ENCODE peak calls at places on chromosome X, in ten cellular contexts. L is HCT116, B is IMR-90, V is fibroblast of lung, R is neural progenitor cell, Q is SK-N-SH, J is H9, D is hepatocyte, H is A549, F is OCI-LY7. G is an unnamed sample.

GRCh38 chrX:24266996-24267395 is 46.9 kb downstream of the SUPT20HL2 start:
- DNase-seq in L (no peak), B (peak; percentile 44), V (no peak), R (no peak), Q (no peak), J (no peak), D (no peak), H (no peak), F (no peak), G (no peak)

GRCh38 chrX:66731398-66731797 is 92.5 kb upstream of the EDA2R start:
- DNase-seq in L (no peak), B (peak; percentile 33), V (peak; percentile 14), R (peak; percentile 63), Q (peak; percentile 16), J (no peak), D (peak; percentile 14), H (peak; percentile 1), F (peak; percentile 45), G (peak; percentile 70)

GRCh38 chrX:20066968-20067708 is 49.6 kb downstream of the MAP7D2 start:
- DNase-seq in L (peak; percentile 38), B (peak; percentile 70), V (peak; percentile 59), R (peak; percentile 26), Q (peak; percentile 57), J (no peak), D (peak; percentile 55), H (peak; percentile 45), F (peak; percentile 67), G (peak; percentile 63)

GRCh38 chrX:39821011-39821708 is 276.6 kb downstream of the BCOR start:
- DNase-seq in L (no peak), B (peak; percentile 17), V (peak; percentile 29), R (peak; percentile 86), Q (peak; percentile 86), J (peak; percentile 77), D (peak; percentile 73), H (peak; percentile 33), F (no peak), G (no peak)

GRCh38 chrX:97126020-97126419 is 242.3 kb downstream of the RPA4 start:
- DNase-seq in L (no peak), B (peak; percentile 73), V (peak; percentile 43), R (no peak), Q (no peak), J (no peak), D (no peak), H (no peak), F (no peak), G (no peak)

GRCh38 chrX:110304371-110304770 is 13.5 kb downstream of the AMMECR1 start:
- DNase-seq in L (no peak), B (no peak), V (no peak), R (no peak), Q (no peak), J (no peak), D (no peak), H (no peak), F (no peak), G (no peak)

GRCh38 chrX:102085706-102086105 is 39.8 kb upstream of the TCEAL2 start:
- DNase-seq in L (no peak), B (no peak), V (no peak), R (no peak), Q (no peak), J (no peak), D (no peak), H (no peak), F (no peak), G (no peak)

GRCh38 chrX:38347136-38347535 is 5.3 kb upstream of the OTC start:
- DNase-seq in L (no peak), B (peak; percentile 52), V (peak; percentile 36), R (no peak), Q (no peak), J (no peak), D (peak; percentile 9), H (no peak), F (no peak), G (no peak)

DNA sequence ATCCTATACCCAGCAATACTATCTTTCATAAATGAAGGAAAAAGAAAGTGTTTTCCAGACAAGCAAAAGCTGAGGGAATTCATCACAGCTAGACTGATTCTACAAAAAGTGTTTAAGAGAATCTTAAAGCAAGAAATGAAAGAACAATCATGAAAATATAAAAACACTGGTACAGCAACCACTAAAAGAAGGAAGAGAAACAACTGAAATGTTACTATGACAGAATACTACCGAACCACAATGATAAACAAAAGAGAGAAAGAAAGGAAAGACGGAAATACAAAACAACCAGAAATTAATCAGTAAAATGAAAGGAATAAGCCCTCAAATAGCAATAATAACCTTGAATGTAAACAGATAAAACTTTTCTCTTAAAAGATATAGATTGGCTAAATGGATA is 110.8 kb upstream of the AFF2 start:
- DNase-seq in L (no peak), B (no peak), V (no peak), R (no peak), Q (no peak), J (no peak), D (no peak), H (no peak), F (no peak), G (no peak)
- H3K4me2 ChIP-seq in L (no peak overlapping the region), B (no peak overlapping the region), V (no peak overlapping the region), R (no peak overlapping the region), Q (no peak overlapping the region), J (no peak overlapping the region), D (no peak overlapping the region), H (no peak overlapping the region), F (peak overlapping the region; percentile 26), G (no peak overlapping the region)

DNA sequence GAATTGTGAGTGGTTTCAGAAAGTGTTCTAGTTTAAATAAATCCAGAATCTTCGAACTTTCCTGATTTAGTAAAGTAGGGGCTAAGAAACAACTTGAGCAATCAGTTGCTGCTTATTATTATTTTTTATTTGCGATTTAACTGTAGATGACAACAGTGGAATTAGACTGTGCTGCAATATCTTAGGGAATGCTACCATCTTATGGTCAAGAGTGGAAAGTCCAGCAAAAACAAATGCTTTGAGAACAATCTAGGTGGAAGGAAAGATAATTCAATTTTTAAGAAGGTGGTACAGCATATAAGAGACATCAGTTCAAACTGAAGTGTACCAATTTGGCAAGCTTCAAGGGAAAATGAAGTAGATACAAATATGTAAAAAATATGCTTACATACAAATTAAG is 73.3 kb downstream of the CYLC1 start:
- DNase-seq in L (no peak), B (no peak), V (no peak), R (no peak), Q (no peak), J (no peak), D (no peak), H (no peak), F (no peak), G (no peak)
- TF ChIP-seq CTCF in L (no peak), B (no peak), V (no peak), R (peak; percentile 42), Q (peak; percentile 39), J (peak; percentile 44), D (peak; percentile 30), H (no peak), F (no peak), G (peak; percentile 20)

GRCh38 chrX:71618787-71619186 is 476 bp upstream of the CXCR3 start:
- DNase-seq in L (no peak), B (no peak), V (no peak), R (no peak), Q (no peak), J (no peak), D (no peak), H (no peak), F (no peak), G (no peak)
- H3K4me2 ChIP-seq in L (no peak overlapping the region), B (no peak overlapping the region), V (no peak overlapping the region), R (no peak overlapping the region), Q (no peak overlapping the region), J (no peak overlapping the region), D (no peak overlapping the region), H (no peak overlapping the region), F (peak overlapping the region; percentile 58), G (peak overlapping the region; percentile 59)

DNA sequence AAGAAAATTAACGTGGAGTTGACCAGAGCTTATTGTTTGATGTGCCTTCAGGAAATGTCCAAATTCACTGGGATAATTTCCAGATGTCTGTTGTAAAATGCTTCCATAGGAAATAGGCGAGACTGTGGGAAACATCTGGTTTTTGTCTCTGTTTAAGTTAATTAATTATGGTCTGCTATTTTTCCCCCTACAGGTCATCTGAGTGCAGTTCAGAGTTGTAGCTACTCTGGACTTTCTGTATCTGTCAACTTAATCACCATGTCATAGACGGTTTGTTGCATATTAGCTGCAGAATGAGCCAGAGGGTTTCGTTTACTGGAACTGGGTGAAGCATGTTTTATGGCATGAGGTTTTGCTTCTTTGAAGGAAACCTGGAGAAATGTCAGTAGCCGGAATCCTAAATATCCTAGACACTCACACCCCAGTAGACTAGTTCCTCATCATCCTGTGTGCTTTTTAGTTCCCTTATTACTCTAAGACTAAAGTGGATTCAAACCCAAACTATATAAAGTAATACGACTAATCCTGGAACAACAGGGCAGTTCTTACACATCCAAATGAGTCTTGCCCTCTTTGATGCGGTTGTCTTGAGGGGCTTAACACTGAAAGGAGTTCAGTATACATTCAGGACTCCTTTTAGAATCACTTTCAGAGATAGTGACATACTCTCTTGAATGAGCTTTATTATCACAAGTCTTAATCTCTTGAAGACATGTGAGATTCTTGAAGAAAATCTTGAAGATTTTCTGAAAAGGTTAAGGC is 62.5 kb downstream of the PPEF1 start:
- DNase-seq in L (no peak), B (no peak), V (peak; percentile 48), R (peak; percentile 3), Q (peak; percentile 76), J (no peak), D (peak; percentile 15), H (no peak), F (no peak), G (no peak)
- TF ChIP-seq CTCF in L (no peak), B (no peak), V (no peak), R (peak; percentile 18), Q (no peak), J (no peak), D (peak; percentile 14), H (no peak), F (no peak), G (no peak)

GRCh38 chrX:28205905-28206304 is 224.7 kb upstream of the DCAF8L1 start:
- DNase-seq in L (no peak), B (no peak), V (no peak), R (no peak), Q (no peak), J (peak; percentile 30), D (no peak), H (no peak), F (no peak), G (no peak)
- H3K4me2 ChIP-seq in L (no peak overlapping the region), B (no peak overlapping the region), V (no peak overlapping the region), R (no peak overlapping the region), Q (no peak overlapping the region), J (no peak overlapping the region), D (no peak overlapping the region), H (no peak overlapping the region), F (no peak overlapping the region), G (no peak overlapping the region)

GRCh38 chrX:132954323-132954722 is 4.1 kb downstream of the HS6ST2 start:
- DNase-seq in L (no peak), B (no peak), V (no peak), R (no peak), Q (no peak), J (no peak), D (no peak), H (no peak), F (no peak), G (no peak)

GRCh38 chrX:132953358-132953757 is 5.1 kb downstream of the HS6ST2 start:
- DNase-seq in L (no peak), B (no peak), V (no peak), R (peak; percentile 13), Q (no peak), J (no peak), D (no peak), H (no peak), F (no peak), G (no peak)

GRCh38 chrX:132948648-132949260 is 9.7 kb downstream of the HS6ST2 start:
- DNase-seq in L (peak; percentile 15), B (no peak), V (no peak), R (peak; percentile 51), Q (no peak), J (no peak), D (no peak), H (no peak), F (no peak), G (no peak)
- TF ChIP-seq CTCF in L (peak; percentile 13), B (no peak), V (peak; percentile 26), R (peak; percentile 64), Q (peak; percentile 48), J (peak; percentile 85), D (peak; percentile 28), H (no peak), F (peak; percentile 57), G (peak; percentile 12)